ENCODE peak calls at places on chromosomes 1 and 21, in four cellular contexts. One of them, this sample, is unnamed.

GRCh38 chr1:183289104-183289503 is 103.0 kb downstream of the LAMC2 start:
- DNase-seq in HepG2: no peak
- DNase-seq in K562: no peak
- DNase-seq in WTC11: no peak
- DNase-seq in this sample: no peak

GRCh38 chr1:39105061-39105840 is 79.1 kb downstream of the NDUFS5 start:
- DNase-seq in HepG2: no peak
- DNase-seq in K562: peak; percentile 87
- DNase-seq in WTC11: peak; percentile 70
- DNase-seq in this sample: peak; percentile 58

GRCh38 chr1:8185400-8185799 is 132.5 kb upstream of the SLC45A1 start:
- DNase-seq in HepG2: no peak
- DNase-seq in K562: no peak
- DNase-seq in WTC11: no peak
- DNase-seq in this sample: no peak

GRCh38 chr1:90850181-90850924 is 133.3 kb upstream of the BARHL2 start:
- DNase-seq in HepG2: peak; percentile 29
- DNase-seq in K562: peak; percentile 32
- DNase-seq in WTC11: peak; percentile 38
- DNase-seq in this sample: peak; percentile 54

GRCh38 chr1:167599839-167600581 is 30.0 kb upstream of the RCSD1 start:
- DNase-seq in HepG2: peak; percentile 18
- DNase-seq in K562: peak; percentile 59
- DNase-seq in WTC11: no peak
- DNase-seq in this sample: no peak

GRCh38 chr1:11266268-11267074 is 4.1 kb upstream of the MTOR start:
- DNase-seq in HepG2: no peak
- DNase-seq in K562: no peak
- DNase-seq in WTC11: no peak
- DNase-seq in this sample: no peak

GRCh38 chr1:17319561-17320350 is 11.8 kb downstream of the PADI4 start:
- DNase-seq in HepG2: no peak
- DNase-seq in K562: no peak
- DNase-seq in WTC11: no peak
- DNase-seq in this sample: no peak

GRCh38 chr1:160608514-160608913 is 29.2 kb upstream of the CD84 start:
- DNase-seq in HepG2: no peak
- DNase-seq in K562: no peak
- DNase-seq in WTC11: no peak
- DNase-seq in this sample: no peak

GRCh38 chr1:37998089-37998808 is 7.1 kb downstream of the FHL3 start:
- DNase-seq in HepG2: no peak
- DNase-seq in K562: no peak
- DNase-seq in WTC11: no peak
- DNase-seq in this sample: no peak

GRCh38 chr1:225454733-225455132 is 26.9 kb upstream of the LBR start:
- DNase-seq in HepG2: no peak
- DNase-seq in K562: peak; percentile 49
- DNase-seq in WTC11: no peak
- DNase-seq in this sample: no peak

GRCh38 chr1:193457676-193458075 is 271.3 kb upstream of the B3GALT2 start:
- DNase-seq in HepG2: no peak
- DNase-seq in K562: no peak
- DNase-seq in WTC11: no peak
- DNase-seq in this sample: no peak
- TF ChIP-seq ELF4 in HepG2: no peak
- TF ChIP-seq ELF4 in K562: no peak
- TF ChIP-seq ELF4 in WTC11: no peak
- TF ChIP-seq ELF4 in this sample: no peak

DNA sequence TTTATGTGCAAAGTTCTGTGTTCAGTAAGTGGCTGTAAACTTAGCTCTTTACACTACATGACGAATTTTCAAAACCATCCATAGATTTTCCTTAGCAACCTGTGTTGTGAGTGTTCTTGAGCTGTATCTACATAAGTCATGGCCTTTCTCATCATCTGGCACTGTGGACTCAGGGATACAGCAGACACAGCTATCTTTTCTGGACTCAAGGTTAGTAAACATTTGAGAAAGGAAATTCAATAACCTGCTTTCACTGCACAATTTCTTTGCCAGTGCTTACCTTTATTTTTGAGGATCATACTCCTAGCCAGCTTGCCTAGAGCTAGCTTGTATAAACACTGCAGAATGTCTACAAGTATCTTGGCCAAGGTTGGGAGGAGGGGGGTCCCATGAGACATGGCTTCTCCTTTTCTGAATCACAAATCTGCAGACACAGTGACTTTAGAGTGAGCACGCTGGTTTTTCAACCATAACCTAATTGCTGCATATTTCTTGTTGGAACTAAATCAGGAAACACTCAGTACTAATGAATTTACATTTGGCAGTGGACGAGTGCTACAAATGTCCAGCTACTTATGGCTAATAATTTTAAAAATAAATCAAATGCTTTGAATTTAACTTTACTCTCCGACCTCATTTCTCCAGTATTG is 27.2 kb downstream of the ADAMTS5 start:
- DNase-seq in HepG2: no peak
- DNase-seq in K562: no peak
- DNase-seq in WTC11: no peak
- DNase-seq in this sample: no peak
- TF ChIP-seq ELF4 in HepG2: no peak
- TF ChIP-seq ELF4 in K562: no peak
- TF ChIP-seq ELF4 in WTC11: no peak
- TF ChIP-seq ELF4 in this sample: no peak

GRCh38 chr1:202247837-202248795 is 54.5 kb downstream of the LGR6 start:
- DNase-seq in HepG2: no peak
- DNase-seq in K562: no peak
- DNase-seq in WTC11: no peak
- DNase-seq in this sample: no peak
- TF ChIP-seq ELF4 in HepG2: no peak
- TF ChIP-seq ELF4 in K562: no peak
- TF ChIP-seq ELF4 in WTC11: no peak
- TF ChIP-seq ELF4 in this sample: no peak

GRCh38 chr1:218344814-218345672 is at the start of gene TGFB2:
- DNase-seq in HepG2: no peak
- DNase-seq in K562: peak; percentile 74
- DNase-seq in WTC11: no peak
- DNase-seq in this sample: peak; percentile 46
- TF ChIP-seq ELF4 in HepG2: no peak
- TF ChIP-seq ELF4 in K562: peak; percentile 36
- TF ChIP-seq ELF4 in WTC11: no peak
- TF ChIP-seq ELF4 in this sample: no peak

DNA sequence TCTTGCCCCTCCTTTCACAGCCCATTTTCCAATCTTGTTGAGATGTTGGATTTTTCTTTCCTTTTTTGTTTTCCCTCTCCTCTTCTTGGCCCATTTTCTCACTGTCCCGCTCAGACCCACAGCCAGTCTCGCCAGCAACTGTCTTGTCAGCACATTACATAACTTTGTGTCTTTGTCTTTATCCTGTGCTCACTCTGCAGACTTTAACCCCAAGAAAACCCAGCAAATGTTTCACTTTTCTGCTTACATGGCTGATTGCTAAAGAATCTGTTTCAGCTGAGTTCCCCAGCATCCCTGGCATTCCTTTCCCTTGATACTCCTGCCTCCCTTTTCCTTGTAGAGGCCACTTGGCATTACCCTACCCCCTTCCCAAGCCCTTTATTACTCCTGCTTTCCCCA is 74.6 kb downstream of the ZNF648 start:
- DNase-seq in HepG2: no peak
- DNase-seq in K562: no peak
- DNase-seq in WTC11: no peak
- DNase-seq in this sample: no peak
- TF ChIP-seq ELF4 in HepG2: no peak
- TF ChIP-seq ELF4 in K562: no peak
- TF ChIP-seq ELF4 in WTC11: no peak
- TF ChIP-seq ELF4 in this sample: no peak

DNA sequence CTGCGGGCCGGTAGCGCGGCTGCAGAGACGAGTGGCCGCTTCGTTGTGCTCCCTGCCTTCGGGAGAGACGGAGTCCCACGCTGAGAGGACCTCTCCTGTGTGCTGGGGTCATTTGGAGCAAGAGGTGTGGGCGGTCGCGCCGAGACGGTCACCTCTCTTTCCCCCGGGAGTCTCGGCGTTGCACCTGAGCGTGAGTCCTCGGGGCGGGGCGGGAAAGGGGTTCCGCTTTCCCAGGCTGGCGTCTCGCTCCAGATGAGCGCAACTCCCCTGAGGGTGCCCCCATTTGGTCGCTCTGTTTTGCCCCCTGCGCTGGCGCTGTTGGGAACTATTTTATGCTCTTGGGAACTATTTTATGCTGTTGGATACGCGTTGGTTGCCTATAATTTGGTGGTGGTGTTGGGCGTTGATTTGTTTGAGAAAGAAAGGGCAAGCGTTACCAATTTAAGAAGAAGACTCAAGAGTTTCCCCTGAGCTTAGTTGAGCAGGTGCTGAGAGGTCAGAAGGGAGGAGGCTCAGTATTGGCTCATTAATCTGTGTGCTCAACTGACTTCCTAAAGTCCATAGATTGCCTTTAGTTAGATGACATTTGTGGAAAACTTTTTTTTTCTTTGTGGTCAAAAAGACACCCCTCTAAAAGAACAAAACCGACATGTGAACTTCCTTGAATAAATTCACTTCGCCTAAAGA is 683 bp downstream of the LRRC8B start:
- DNase-seq in HepG2: peak; percentile 17
- DNase-seq in K562: peak; percentile 52
- DNase-seq in WTC11: peak; percentile 69
- DNase-seq in this sample: peak; percentile 46
- TF ChIP-seq ELF4 in HepG2: no peak
- TF ChIP-seq ELF4 in K562: no peak
- TF ChIP-seq ELF4 in WTC11: no peak
- TF ChIP-seq ELF4 in this sample: no peak

DNA sequence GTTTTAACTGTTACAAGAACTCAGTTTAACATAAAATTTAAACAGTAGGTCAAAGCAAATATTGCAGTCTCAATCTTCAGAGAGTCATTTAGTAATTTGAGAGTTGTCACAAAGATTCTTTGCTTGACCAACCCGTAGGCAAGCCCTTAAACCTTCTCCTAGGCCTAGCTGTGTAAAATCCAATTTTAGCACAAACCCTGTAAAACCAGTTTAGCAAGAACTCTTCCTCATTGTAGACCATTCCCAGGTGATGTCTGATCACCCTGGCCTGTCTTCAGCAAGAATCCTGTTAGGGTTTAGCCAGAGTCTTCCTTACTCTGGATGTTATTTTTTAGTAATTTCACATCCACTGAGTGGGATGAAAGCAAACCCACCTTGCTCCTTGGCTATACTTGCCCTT is 30.1 kb downstream of the LRIG2 start:
- DNase-seq in HepG2: no peak
- DNase-seq in K562: no peak
- DNase-seq in WTC11: no peak
- DNase-seq in this sample: no peak
- TF ChIP-seq ELF4 in HepG2: no peak
- TF ChIP-seq ELF4 in K562: no peak
- TF ChIP-seq ELF4 in WTC11: no peak
- TF ChIP-seq ELF4 in this sample: no peak

GRCh38 chr21:41985662-41986416 is 24.3 kb downstream of the ZBTB21 start:
- DNase-seq in HepG2: no peak
- DNase-seq in K562: no peak
- DNase-seq in WTC11: no peak
- DNase-seq in this sample: no peak
- TF ChIP-seq ELF4 in HepG2: no peak
- TF ChIP-seq ELF4 in K562: no peak
- TF ChIP-seq ELF4 in WTC11: no peak
- TF ChIP-seq ELF4 in this sample: no peak

GRCh38 chr1:68141079-68141800 is 90.8 kb upstream of the DIRAS3 start:
- DNase-seq in HepG2: no peak
- DNase-seq in K562: no peak
- DNase-seq in WTC11: no peak
- DNase-seq in this sample: no peak
- TF ChIP-seq ELF4 in HepG2: no peak
- TF ChIP-seq ELF4 in K562: no peak
- TF ChIP-seq ELF4 in WTC11: no peak
- TF ChIP-seq ELF4 in this sample: no peak

GRCh38 chr1:31102501-31102950 is 37.0 kb upstream of the PUM1 start:
- DNase-seq in HepG2: no peak
- DNase-seq in K562: no peak
- DNase-seq in WTC11: no peak
- DNase-seq in this sample: peak; percentile 50
- TF ChIP-seq ELF4 in HepG2: no peak
- TF ChIP-seq ELF4 in K562: no peak
- TF ChIP-seq ELF4 in WTC11: no peak
- TF ChIP-seq ELF4 in this sample: no peak